ENCODE peak calls at places on chromosomes 2 and 18, in four cellular contexts. M is HCT116, X is GM23338, P is GM12878. Y is an unnamed sample.

GRCh38 chr2:155215037-155215707 is 516.7 kb downstream of the KCNJ3 start:
- DNase-seq in M (no peak), X (no peak), P (no peak), Y (no peak)

GRCh38 chr18:12256946-12257345 is 2.8 kb downstream of the CIDEA start:
- DNase-seq in M (no peak), X (no peak), P (no peak), Y (no peak)

GRCh38 chr18:22523481-22523880 is 105.8 kb upstream of the CTAGE1 start:
- DNase-seq in M (no peak), X (no peak), P (no peak), Y (no peak)

GRCh38 chr18:45566025-45566740 is 49.1 kb upstream of the SLC14A2 start:
- DNase-seq in M (no peak), X (no peak), P (no peak), Y (no peak)

GRCh38 chr2:100814043-100814442 is 5.9 kb upstream of the NPAS2 start:
- DNase-seq in M (no peak), X (no peak), P (no peak), Y (no peak)

GRCh38 chr2:63743170-63743975 is 98.3 kb upstream of the UGP2 start:
- DNase-seq in M (no peak), X (no peak), P (no peak), Y (no peak)

GRCh38 chr2:171523339-171523931 is 1.2 kb downstream of the CYBRD1 start:
- DNase-seq in M (peak; percentile 38), X (peak; percentile 83), P (no peak), Y (no peak)

GRCh38 chr2:120253021-120253882 is 600 bp downstream of the RALB start:
- DNase-seq in M (no peak), X (peak; percentile 75), P (no peak), Y (no peak)

GRCh38 chr2:9311488-9311887 is 104.9 kb downstream of the ASAP2 start:
- DNase-seq in M (no peak), X (no peak), P (no peak), Y (no peak)

GRCh38 chr2:150282821-150283309 is 204.6 kb downstream of the RND3 start:
- DNase-seq in M (no peak), X (no peak), P (no peak), Y (no peak)

GRCh38 chr2:177547122-177547521 is 154.5 kb downstream of the AGPS start:
- DNase-seq in M (no peak), X (no peak), P (peak; percentile 89), Y (no peak)

GRCh38 chr2:109244750-109245382 is 115.9 kb downstream of the SH3RF3 start:
- DNase-seq in M (no peak), X (no peak), P (no peak), Y (no peak)

GRCh38 chr2:71605781-71606241 is 152.4 kb downstream of the DYSF start:
- DNase-seq in M (no peak), X (no peak), P (no peak), Y (no peak)

GRCh38 chr2:119387381-119388129 is 20.8 kb downstream of the DBI start:
- DNase-seq in M (no peak), X (peak; percentile 17), P (peak; percentile 59), Y (peak; percentile 97)

GRCh38 chr2:96890252-96890651 is 20.4 kb upstream of the SEMA4C start:
- DNase-seq in M (no peak), X (no peak), P (no peak), Y (no peak)

GRCh38 chr2:96884299-96885156 is 14.6 kb upstream of the SEMA4C start:
- DNase-seq in M (no peak), X (no peak), P (no peak), Y (no peak)

GRCh38 chr2:96885432-96886137 is 15.7 kb upstream of the SEMA4C start:
- DNase-seq in M (no peak), X (no peak), P (no peak), Y (no peak)

GRCh38 chr2:96888082-96889011 is 18.5 kb upstream of the SEMA4C start:
- DNase-seq in M (no peak), X (no peak), P (no peak), Y (no peak)

GRCh38 chr2:96887419-96888081 is 17.7 kb upstream of the SEMA4C start:
- DNase-seq in M (no peak), X (no peak), P (no peak), Y (no peak)
- TF ChIP-seq POLR2AphosphoS5 in M (no peak), X (no peak), P (no peak), Y (no peak)

GRCh38 chr18:79399275-79400081 is 3.7 kb downstream of the NFATC1 start:
- DNase-seq in M (no peak), X (no peak), P (no peak), Y (no peak)
- TF ChIP-seq EZH2 in M (no peak), X (peak; percentile 82), P (no peak), Y (no peak)

GRCh38 chr18:23992119-23992940 is 22.2 kb upstream of the TTC39C start:
- DNase-seq in M (no peak), X (no peak), P (no peak), Y (no peak)
- TF ChIP-seq POLR2AphosphoS5 in M (no peak), X (no peak), P (no peak), Y (no peak)

DNA sequence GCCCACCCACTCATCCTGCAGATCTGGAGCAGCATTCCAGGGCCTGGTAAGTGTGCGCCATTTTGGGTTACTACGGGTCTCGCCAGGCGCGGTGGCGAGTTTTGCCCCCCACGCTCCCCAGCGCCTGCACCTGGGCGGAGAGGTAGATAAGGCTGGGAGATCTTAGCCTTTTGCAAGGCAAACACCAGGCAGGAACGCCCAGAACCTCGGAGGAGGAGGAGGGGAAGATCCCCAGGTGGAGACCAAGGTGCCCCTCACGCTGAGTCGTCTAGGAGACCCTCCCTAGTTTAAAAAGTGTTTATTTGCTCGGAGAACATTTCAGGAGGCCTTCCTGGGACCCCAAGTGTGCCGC is 365 bp upstream of the RAMP1 start:
- DNase-seq in M (no peak), X (peak; percentile 37), P (no peak), Y (no peak)
- TF ChIP-seq EZH2 in M (no peak), X (no peak), P (no peak), Y (no peak)

GRCh38 chr2:239109916-239110545 is 262.1 kb downstream of the TWIST2 start:
- DNase-seq in M (no peak), X (no peak), P (no peak), Y (no peak)
- TF ChIP-seq POLR2AphosphoS5 in M (no peak), X (no peak), P (no peak), Y (no peak)

GRCh38 chr2:45014016-45014702 is 4.9 kb upstream of the SIX2 start:
- DNase-seq in M (no peak), X (peak; percentile 85), P (no peak), Y (no peak)
- TF ChIP-seq EZH2 in M (no peak), X (no peak), P (no peak), Y (no peak)

Y was measured in SK-N-MC.